ENCODE peak calls at places on chromosomes 13 and 19, in five cellular contexts. V is transverse colon, Z is A549, T is H1, O is ovary. R is an unnamed sample.

GRCh38 chr19:46976845-46977320 is 42.8 kb upstream of the NPAS1 start:
- DNase-seq in V (no peak), Z (no peak), T (no peak), O (no peak), R (no peak)

GRCh38 chr13:32669030-32669646 is 82.9 kb downstream of the PDS5B start:
- DNase-seq in V (no peak), Z (peak), T (no peak), O (no peak), R (no peak)

GRCh38 chr13:29579094-29579493 is 16.4 kb downstream of the SLC7A1 start:
- DNase-seq in V (no peak), Z (no peak), T (no peak), O (no peak), R (no peak)

GRCh38 chr13:111880185-111880584 is 186.8 kb upstream of the SOX1 start:
- DNase-seq in V (no peak), Z (no peak), T (no peak), O (no peak), R (peak)

GRCh38 chr19:10762656-10763055 is 44.8 kb downstream of the DNM2 start:
- DNase-seq in V (peak), Z (peak), T (no peak), O (no peak), R (no peak)

GRCh38 chr19:15307169-15307568 is 25.2 kb downstream of the BRD4 start:
- DNase-seq in V (no peak), Z (no peak), T (no peak), O (no peak), R (no peak)

GRCh38 chr13:113764793-113765190 is 5.8 kb downstream of the TMEM255B start:
- DNase-seq in V (no peak), Z (no peak), T (no peak), O (peak), R (no peak)

GRCh38 chr13:28429685-28430290 is 65.1 kb downstream of the FLT1 start:
- DNase-seq in V (peak), Z (no peak), T (peak), O (no peak), R (no peak)

GRCh38 chr19:8361921-8362793 is 1.8 kb upstream of the ANGPTL4 start:
- DNase-seq in V (peak), Z (peak), T (no peak), O (peak), R (peak)

GRCh38 chr13:31880849-31881494 is 141.6 kb downstream of the RXFP2 start:
- DNase-seq in V (no peak), Z (no peak), T (no peak), O (no peak), R (no peak)

GRCh38 chr19:11261902-11262839 is at the start of gene DOCK6:
- DNase-seq in V (peak), Z (no peak), T (no peak), O (peak), R (no peak)

GRCh38 chr19:45613926-45614725 is 12.1 kb upstream of the GPR4 start:
- DNase-seq in V (peak), Z (peak), T (no peak), O (no peak), R (no peak)

GRCh38 chr19:39409886-39410619 is 2.4 kb upstream of the PLEKHG2 start:
- DNase-seq in V (peak), Z (peak), T (no peak), O (peak), R (no peak)

GRCh38 chr13:25977216-25977615 is 74.6 kb downstream of the SHISA2 start:
- DNase-seq in V (no peak), Z (no peak), T (peak), O (no peak), R (no peak)

GRCh38 chr13:44904982-44905381 is 84.3 kb downstream of the NUFIP1 start:
- DNase-seq in V (peak), Z (peak), T (no peak), O (peak), R (no peak)

GRCh38 chr13:66312312-66313087 is 917.6 kb downstream of the PCDH9 start:
- DNase-seq in V (peak), Z (peak), T (no peak), O (peak), R (no peak)

GRCh38 chr13:54210397-54211050 is 1181.9 kb downstream of the OLFM4 start:
- DNase-seq in V (no peak), Z (no peak), T (no peak), O (no peak), R (no peak)

GRCh38 chr13:107456431-107456830 is 758.9 kb downstream of the LIG4 start:
- DNase-seq in V (no peak), Z (no peak), T (no peak), O (no peak), R (no peak)

DNA sequence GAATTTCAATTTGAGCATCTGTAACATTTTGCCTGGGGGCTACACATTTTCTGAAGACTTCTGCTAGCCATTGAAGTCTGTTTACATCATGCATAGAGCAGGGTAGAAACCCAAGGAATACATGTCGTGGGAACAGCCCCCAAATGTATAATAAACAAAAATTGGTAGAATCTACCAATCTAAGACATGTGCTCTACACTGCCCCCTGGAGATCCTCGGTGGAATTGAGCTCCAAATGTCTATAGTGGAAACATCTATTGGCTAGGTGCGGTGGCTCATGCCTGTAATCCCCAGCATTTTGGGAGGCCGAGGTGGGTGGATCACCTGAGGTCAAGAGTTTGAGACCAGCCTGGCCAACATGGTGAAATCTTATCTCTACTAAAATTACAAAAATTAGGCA is 57.3 kb downstream of the MBD3L2B start:
- DNase-seq in V (no peak), Z (no peak), T (no peak), O (no peak), R (no peak)
- TF ChIP-seq CTCF in V (peak), Z (no peak), T (peak), O (no peak), R (peak)

DNA sequence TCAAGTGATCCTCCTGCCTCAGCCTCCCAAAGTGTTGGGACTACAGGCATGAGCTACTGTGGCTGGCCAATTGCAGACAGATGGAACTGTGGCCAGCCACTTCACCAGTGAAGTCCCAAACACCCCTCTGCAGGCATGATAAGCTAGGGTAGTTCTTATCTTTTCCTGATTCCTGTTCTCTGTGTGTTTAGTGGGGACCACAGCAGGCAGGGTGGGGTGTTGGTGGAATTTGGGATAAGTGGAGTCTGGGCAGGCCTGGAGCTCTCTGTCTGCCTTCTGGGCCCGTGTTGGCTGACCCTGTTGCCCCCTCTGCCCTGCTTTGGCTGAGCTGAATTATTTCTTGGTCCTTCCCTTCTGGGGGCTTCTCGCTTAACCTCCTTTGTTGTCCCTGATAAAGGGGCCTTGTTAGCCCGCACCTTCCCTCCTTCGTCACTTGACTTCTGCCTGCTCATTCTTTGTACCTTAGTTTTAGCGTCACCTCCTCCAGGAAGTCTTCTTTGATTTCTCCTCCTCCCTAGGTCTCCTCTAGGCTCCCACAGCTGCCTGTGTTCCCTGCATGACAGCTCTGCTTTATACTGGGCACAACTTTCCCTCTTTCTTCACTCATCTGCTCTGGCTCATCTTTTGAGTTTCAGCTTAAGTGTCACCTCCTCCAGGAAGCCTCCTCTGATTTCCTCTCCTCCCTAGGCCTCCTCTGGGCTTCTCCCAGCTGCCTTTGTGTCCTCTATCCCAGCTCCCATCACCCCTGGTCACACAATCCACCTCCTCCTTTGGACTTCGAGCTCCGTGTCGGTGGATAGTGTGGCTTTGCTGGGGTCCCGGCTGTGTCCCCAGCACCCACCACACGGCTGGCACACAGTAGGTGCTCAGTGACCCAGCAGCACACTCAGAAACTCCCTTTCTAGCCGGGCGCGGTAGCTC is 1.7 kb upstream of the NCLN start:
- DNase-seq in V (no peak), Z (no peak), T (no peak), O (no peak), R (no peak)
- TF ChIP-seq POLR2A in V (no peak), Z (no peak), T (no peak), O (no peak), R (no peak)

GRCh38 chr13:37602743-37603381 is 4.3 kb upstream of the POSTN start:
- DNase-seq in V (no peak), Z (no peak), T (no peak), O (no peak), R (no peak)

DNA sequence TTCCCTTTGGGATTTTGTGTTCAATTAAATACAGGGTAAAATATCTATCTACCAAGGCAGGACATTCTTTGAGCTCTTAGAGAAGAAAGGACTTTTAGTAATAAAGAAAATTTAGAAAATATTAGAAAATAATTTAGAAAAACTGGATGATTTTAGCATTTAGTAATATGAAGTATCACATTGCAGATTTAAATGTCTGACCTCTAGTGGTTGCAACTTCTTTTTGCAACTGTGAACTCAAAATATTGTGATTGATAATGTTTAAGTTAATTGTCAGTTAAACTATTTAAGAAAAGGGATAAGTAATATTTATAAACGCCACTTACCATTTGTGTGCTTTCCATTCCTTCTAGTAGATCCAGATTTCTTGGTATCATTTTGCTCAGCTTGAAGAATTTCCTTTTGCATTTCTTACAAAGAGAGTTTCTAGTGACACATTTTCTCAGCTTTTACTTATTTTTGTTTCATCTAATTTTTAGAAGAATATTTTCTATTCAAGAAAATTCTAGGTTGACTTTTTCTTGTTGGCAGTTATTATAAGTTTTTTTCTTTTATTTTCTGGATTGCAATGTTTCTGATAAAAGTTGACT is 10.3 kb upstream of the POSTN start:
- DNase-seq in V (no peak), Z (no peak), T (no peak), O (no peak), R (no peak)
- TF ChIP-seq CTCF in V (no peak), Z (peak), T (peak), O (no peak), R (no peak)

DNA sequence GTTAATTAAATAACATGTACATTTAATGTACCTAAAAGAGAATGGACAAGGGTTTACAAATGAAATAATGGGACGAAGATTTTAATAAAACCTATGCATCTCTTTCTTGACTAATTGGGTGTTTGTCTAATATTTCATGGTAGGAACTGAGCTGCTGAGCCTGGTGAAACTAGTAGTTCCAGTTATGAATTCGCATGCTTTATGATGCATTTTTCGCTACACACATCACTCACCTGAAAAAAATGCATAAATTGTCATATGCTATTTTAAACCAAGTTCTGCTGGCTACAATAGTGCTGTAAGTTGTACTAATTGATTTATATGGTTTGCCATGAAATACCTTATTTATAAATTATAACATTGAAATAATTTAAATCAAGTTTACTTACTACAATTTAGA is 806.8 kb upstream of the SLITRK5 start:
- DNase-seq in V (no peak), Z (no peak), T (no peak), O (no peak), R (no peak)
- TF ChIP-seq POLR2A in V (no peak), Z (no peak), T (no peak), O (no peak), R (no peak)

GRCh38 chr13:52665325-52665724 is 12.7 kb downstream of the SUGT1 start:
- DNase-seq in V (no peak), Z (peak), T (no peak), O (no peak), R (no peak)
- TF ChIP-seq CTCF in V (peak), Z (peak), T (peak), O (no peak), R (peak)

GRCh38 chr19:58154287-58154678 is 3.7 kb upstream of the ZNF329 start:
- DNase-seq in V (peak), Z (no peak), T (no peak), O (peak), R (no peak)

GRCh38 chr19:58153386-58153785 is 2.8 kb upstream of the ZNF329 start:
- DNase-seq in V (no peak), Z (no peak), T (no peak), O (no peak), R (no peak)

GRCh38 chr19:58154679-58155648 is 4.4 kb upstream of the ZNF329 start:
- DNase-seq in V (peak), Z (peak), T (peak), O (peak), R (peak)

GRCh38 chr19:58145849-58146248 is 4.7 kb downstream of the ZNF329 start:
- DNase-seq in V (no peak), Z (no peak), T (no peak), O (no peak), R (no peak)

DNA sequence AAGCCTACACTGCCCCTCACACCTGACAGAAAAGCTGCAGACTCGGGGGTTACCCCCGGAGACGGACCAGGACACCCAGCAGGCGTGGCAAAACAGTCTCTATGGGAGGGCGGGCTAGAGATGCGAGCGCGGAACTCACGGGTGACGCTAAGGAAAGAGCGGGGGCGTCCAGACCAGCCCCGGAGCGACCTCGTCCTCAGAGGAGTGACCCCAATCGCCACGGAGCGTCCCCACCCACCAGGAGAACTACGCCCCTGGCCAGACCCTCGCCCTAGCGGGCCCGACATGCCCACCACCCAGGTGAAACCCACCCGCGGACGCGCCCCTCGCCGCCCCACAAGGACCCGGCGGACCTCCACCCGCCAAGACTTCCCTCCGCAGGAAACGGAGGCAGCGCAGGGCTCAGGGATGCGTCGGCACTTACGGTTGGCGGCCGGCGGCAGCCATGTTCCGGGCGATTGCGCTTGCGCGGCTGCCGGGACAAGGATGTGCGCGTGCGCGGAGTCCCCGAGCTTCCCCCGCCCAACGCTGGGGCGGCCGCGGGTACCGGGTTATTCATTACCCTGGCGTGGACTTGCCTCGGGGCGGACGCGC is at the start of gene ZNF329:
- DNase-seq in V (peak), Z (peak), T (no peak), O (peak), R (peak)
- TF ChIP-seq POLR2A in V (peak), Z (peak), T (peak), O (no peak), R (no peak)

GRCh38 chr13:100828226-100828625 is 153.6 kb upstream of the TMTC4 start:
- DNase-seq in V (no peak), Z (no peak), T (peak), O (no peak), R (no peak)
- TF ChIP-seq CTCF in V (no peak), Z (no peak), T (peak), O (no peak), R (no peak)

GRCh38 chr19:645912-646797 is 6.5 kb downstream of the FGF22 start:
- DNase-seq in V (no peak), Z (no peak), T (no peak), O (no peak), R (no peak)
- TF ChIP-seq POLR2A in V (no peak), Z (no peak), T (no peak), O (no peak), R (no peak)

GRCh38 chr19:37905936-37906867 is at the start of gene WDR87:
- DNase-seq in V (peak), Z (peak), T (peak), O (no peak), R (no peak)
- TF ChIP-seq CTCF in V (no peak), Z (peak), T (no peak), O (no peak), R (no peak)

GRCh38 chr19:6737284-6737872 is at the start of gene GPR108:
- DNase-seq in V (peak), Z (peak), T (peak), O (peak), R (peak)
- TF ChIP-seq POLR2A in V (peak), Z (no peak), T (peak), O (peak), R (no peak)